ENCODE peak calls at places on chromosomes 12 and 14, in eight cellular contexts. H is iPS DF 6.9; M is CD8-positive, alpha-beta memory T cell; T is ovary; G is esophagus squamous epithelium; U is endodermal cell; R is CD4-positive, CD25-positive, alpha-beta regulatory T cell; K is GM06990. X is an unnamed sample. For H3K36me3, the result is how much of the 10 kb centered on the place peaks cover.

GRCh38 chr12:80937391-80938238 is at the start of gene LIN7A:
- DNase-seq in H (no peak), M (no peak), T (peak), G (no peak), U (peak), R (no peak), K (peak), X (peak)

GRCh38 chr14:51369814-51370213 is 129.8 kb downstream of the TMX1 start:
- DNase-seq in H (no peak), M (no peak), T (no peak), G (no peak), U (peak), R (peak), K (no peak), X (no peak)

GRCh38 chr14:43677581-43677980 is 829.5 kb downstream of the FSCB start:
- DNase-seq in H (no peak), M (no peak), T (no peak), G (no peak), U (no peak), R (no peak), K (no peak), X (no peak)

GRCh38 chr14:65850429-65851145 is 438.1 kb downstream of the FUT8 start:
- DNase-seq in H (no peak), M (peak), T (no peak), G (no peak), U (peak), R (peak), K (no peak), X (no peak)

GRCh38 chr12:120229583-120230325 is 28.8 kb upstream of the RPLP0 start:
- DNase-seq in H (no peak), M (no peak), T (no peak), G (no peak), U (peak), R (no peak), K (no peak), X (no peak)

GRCh38 chr12:64631197-64631596 is 20.9 kb downstream of the RASSF3 start:
- DNase-seq in H (no peak), M (no peak), T (no peak), G (no peak), U (no peak), R (no peak), K (no peak), X (no peak)

GRCh38 chr14:89432226-89432625 is 15.2 kb upstream of the FOXN3 start:
- DNase-seq in H (no peak), M (no peak), T (no peak), G (no peak), U (no peak), R (no peak), K (no peak), X (no peak)

GRCh38 chr14:54836231-54836630 is 66.4 kb downstream of the GCH1 start:
- DNase-seq in H (no peak), M (no peak), T (no peak), G (no peak), U (no peak), R (no peak), K (no peak), X (no peak)

GRCh38 chr12:5428332-5429221 is 3.3 kb upstream of the NTF3 start:
- DNase-seq in H (no peak), M (no peak), T (no peak), G (no peak), U (peak), R (no peak), K (no peak), X (no peak)

GRCh38 chr12:31323466-31324115 is 2.4 kb downstream of the SINHCAF start:
- DNase-seq in H (no peak), M (peak), T (peak), G (no peak), U (no peak), R (peak), K (peak), X (no peak)

GRCh38 chr12:42255221-42255874 is 17.3 kb upstream of the YAF2 start:
- DNase-seq in H (no peak), M (no peak), T (no peak), G (no peak), U (no peak), R (no peak), K (no peak), X (no peak)

GRCh38 chr14:57212919-57213318 is 55.8 kb downstream of the EXOC5 start:
- DNase-seq in H (no peak), M (no peak), T (no peak), G (no peak), U (no peak), R (no peak), K (no peak), X (no peak)

GRCh38 chr14:57205953-57206352 is 62.8 kb downstream of the EXOC5 start:
- DNase-seq in H (no peak), M (no peak), T (no peak), G (no peak), U (no peak), R (no peak), K (no peak), X (no peak)

DNA sequence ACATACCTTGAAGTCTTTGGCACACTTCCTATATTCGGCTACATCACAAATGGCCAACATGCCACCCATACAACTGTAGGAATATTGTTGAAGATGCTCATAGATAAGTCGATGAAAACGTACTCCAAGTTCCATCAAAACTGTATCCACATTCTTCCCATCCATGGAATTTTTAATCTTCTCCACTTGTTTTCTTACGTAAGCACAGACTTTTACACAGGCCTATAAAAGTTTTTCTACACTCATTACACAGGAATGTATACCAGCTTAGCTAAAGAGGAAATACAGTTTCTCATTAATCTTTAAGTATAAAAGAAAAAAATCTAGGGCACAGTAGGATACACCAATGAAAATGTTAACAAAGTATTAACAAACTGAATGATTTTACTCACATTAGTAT is 59.1 kb downstream of the EXOC5 start:
- DNase-seq in H (no peak), M (no peak), T (no peak), G (no peak), U (no peak), R (no peak), K (no peak), X (no peak)
- H3K36me3 ChIP-seq in H (under half), M (under half), T (under half), G (under half), U (half or more), R (under half), K (under half), X (under half)

DNA sequence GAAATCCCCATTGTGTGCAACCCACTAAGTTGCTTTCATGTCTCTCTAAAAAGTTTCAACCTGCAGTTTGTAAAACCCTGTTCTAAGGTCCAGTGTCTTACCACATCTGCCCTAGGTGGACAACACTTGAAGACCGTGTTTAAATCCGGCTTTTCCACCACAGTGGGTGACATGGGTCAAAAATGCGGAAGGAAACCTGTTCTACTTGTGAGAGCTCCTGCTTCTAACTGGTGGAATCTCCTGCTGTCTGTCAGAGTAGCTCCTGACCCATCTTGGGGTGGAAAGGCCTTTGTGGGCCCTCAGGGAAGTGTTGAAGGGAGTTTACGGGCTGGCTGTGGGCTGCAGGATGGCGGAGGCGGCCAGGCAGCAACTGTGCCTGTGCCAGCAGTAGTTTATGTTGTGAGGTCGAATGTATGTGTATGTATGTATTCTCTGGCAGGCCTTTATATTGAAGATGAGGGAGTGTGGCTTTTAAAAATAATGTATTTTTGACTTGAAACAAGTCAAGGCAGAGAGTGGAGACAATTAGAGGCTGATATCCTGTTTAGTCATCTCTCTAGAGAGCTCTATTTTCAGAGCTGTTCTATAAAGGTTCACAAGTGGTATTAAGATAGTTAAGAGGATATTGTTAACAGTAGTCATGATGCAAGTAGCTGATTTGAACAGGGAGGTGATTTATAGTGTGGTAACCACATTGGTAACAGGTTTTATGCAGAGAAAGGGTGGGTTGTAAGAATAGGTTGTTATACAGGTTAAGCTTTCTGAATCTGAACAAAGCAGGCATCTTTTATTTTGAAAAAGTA is 67.0 kb downstream of the PRKCH start:
- DNase-seq in H (no peak), M (peak), T (no peak), G (no peak), U (no peak), R (peak), K (peak), X (no peak)
- H3K36me3 ChIP-seq in H (under half), M (under half), T (under half), G (under half), U (under half), R (under half), K (under half), X (under half)

GRCh38 chr14:33556382-33557121 is 394.3 kb downstream of the EGLN3 start:
- DNase-seq in H (no peak), M (no peak), T (no peak), G (no peak), U (no peak), R (no peak), K (no peak), X (no peak)
- H3K36me3 ChIP-seq in H (under half), M (under half), T (under half), G (under half), U (under half), R (under half), K (under half), X (under half)

GRCh38 chr12:113271466-113271852 is 50.2 kb downstream of the TPCN1 start:
- DNase-seq in H (no peak), M (peak), T (no peak), G (no peak), U (no peak), R (no peak), K (no peak), X (no peak)
- H3K36me3 ChIP-seq in H (under half), M (half or more), T (under half), G (under half), U (under half), R (under half), K (under half), X (under half)

GRCh38 chr12:123645851-123646250 is 12.2 kb downstream of the GTF2H3 start:
- DNase-seq in H (no peak), M (no peak), T (no peak), G (no peak), U (no peak), R (no peak), K (no peak), X (no peak)
- H3K36me3 ChIP-seq in H (under half), M (under half), T (under half), G (under half), U (half or more), R (half or more), K (under half), X (under half)

GRCh38 chr12:123398918-123399617 is 15.1 kb downstream of the KMT5A start:
- DNase-seq in H (no peak), M (no peak), T (no peak), G (no peak), U (no peak), R (no peak), K (no peak), X (no peak)

GRCh38 chr12:123396954-123397353 is 13.0 kb downstream of the KMT5A start:
- DNase-seq in H (no peak), M (no peak), T (no peak), G (no peak), U (no peak), R (no peak), K (no peak), X (no peak)

GRCh38 chr12:123396543-123396942 is 12.6 kb downstream of the KMT5A start:
- DNase-seq in H (no peak), M (no peak), T (no peak), G (no peak), U (no peak), R (no peak), K (no peak), X (no peak)

GRCh38 chr12:123397400-123397799 is 13.5 kb downstream of the KMT5A start:
- DNase-seq in H (no peak), M (no peak), T (no peak), G (no peak), U (no peak), R (no peak), K (no peak), X (no peak)

GRCh38 chr12:123398177-123398916 is 14.4 kb downstream of the KMT5A start:
- DNase-seq in H (no peak), M (no peak), T (peak), G (no peak), U (no peak), R (no peak), K (no peak), X (no peak)
- H3K36me3 ChIP-seq in H (under half), M (under half), T (under half), G (under half), U (half or more), R (half or more), K (under half), X (half or more)